ENCODE peak calls at places on chromosomes 2 and 18, in nine cellular contexts. D is NCI-H1417; E is GM18507; B is left colon; K is NCI-H2081; G is effector CD4-positive, alpha-beta T cell; I is activated naive CD4-positive, alpha-beta T cell; S is LHCN-M2; A is transverse colon. C is an unnamed sample.

GRCh38 chr2:126658910-126659613 is 3.1 kb downstream of the GYPC start:
- DNase-seq in D (no peak), E (no peak), B (peak; percentile 54), K (no peak), G (no peak), I (peak; percentile 27), S (peak; percentile 53), A (peak; percentile 68), C (no peak)

GRCh38 chr2:129892360-129892759 is 87.1 kb upstream of the RAB6C start:
- DNase-seq in D (no peak), E (no peak), B (no peak), K (no peak), G (no peak), I (no peak), S (no peak), A (no peak), C (no peak)

GRCh38 chr18:40109251-40110049 is 1845.6 kb upstream of the PIK3C3 start:
- DNase-seq in D (peak; percentile 2), E (no peak), B (no peak), K (no peak), G (no peak), I (no peak), S (no peak), A (no peak), C (peak; percentile 69)

GRCh38 chr2:66477125-66477842 is 42.4 kb downstream of the MEIS1 start:
- DNase-seq in D (no peak), E (no peak), B (no peak), K (no peak), G (no peak), I (no peak), S (no peak), A (no peak), C (no peak)

GRCh38 chr18:2396162-2396505 is 175.2 kb downstream of the METTL4 start:
- DNase-seq in D (no peak), E (no peak), B (no peak), K (no peak), G (no peak), I (no peak), S (no peak), A (no peak), C (no peak)

GRCh38 chr2:124264496-124265160 is 239.5 kb downstream of the CNTNAP5 start:
- DNase-seq in D (no peak), E (no peak), B (no peak), K (no peak), G (no peak), I (no peak), S (no peak), A (no peak), C (no peak)

GRCh38 chr2:173720310-173720709 is 244.9 kb downstream of the SP3 start:
- DNase-seq in D (no peak), E (no peak), B (no peak), K (no peak), G (no peak), I (no peak), S (peak; percentile 50), A (no peak), C (no peak)

GRCh38 chr2:159516241-159516758 is 100.0 kb downstream of the BAZ2B start:
- DNase-seq in D (peak; percentile 35), E (no peak), B (no peak), K (peak; percentile 96), G (peak; percentile 4), I (no peak), S (peak; percentile 70), A (peak; percentile 23), C (peak; percentile 89)

GRCh38 chr2:109326306-109326705 is 197.3 kb downstream of the SH3RF3 start:
- DNase-seq in D (no peak), E (no peak), B (no peak), K (no peak), G (no peak), I (no peak), S (peak; percentile 51), A (no peak), C (no peak)

GRCh38 chr2:129361688-129362087 is 617.8 kb upstream of the RAB6C start:
- DNase-seq in D (no peak), E (no peak), B (no peak), K (no peak), G (no peak), I (no peak), S (no peak), A (no peak), C (no peak)

GRCh38 chr2:143948710-143949109 is 571.2 kb downstream of the ZEB2 start:
- DNase-seq in D (no peak), E (no peak), B (no peak), K (no peak), G (no peak), I (no peak), S (no peak), A (no peak), C (no peak)

GRCh38 chr18:9417081-9417841 is 58.1 kb upstream of the RALBP1 start:
- DNase-seq in D (peak; percentile 23), E (no peak), B (no peak), K (peak; percentile 25), G (no peak), I (no peak), S (peak; percentile 42), A (no peak), C (peak; percentile 96)

GRCh38 chr2:84022810-84023431 is 436.2 kb downstream of the SUCLG1 start:
- DNase-seq in D (peak; percentile 61), E (no peak), B (peak; percentile 9), K (peak; percentile 45), G (no peak), I (no peak), S (peak; percentile 33), A (peak; percentile 15), C (peak; percentile 15)

GRCh38 chr2:174663572-174663971 is 66.0 kb upstream of the WIPF1 start:
- DNase-seq in D (no peak), E (no peak), B (no peak), K (no peak), G (no peak), I (no peak), S (no peak), A (no peak), C (no peak)

GRCh38 chr2:43343573-43344304 is 117.3 kb upstream of the ZFP36L2 start:
- DNase-seq in D (no peak), E (no peak), B (peak; percentile 50), K (no peak), G (no peak), I (no peak), S (peak; percentile 72), A (peak; percentile 70), C (no peak)

GRCh38 chr18:23284629-23285028 is 149.3 kb downstream of the CABLES1 start:
- DNase-seq in D (no peak), E (no peak), B (no peak), K (no peak), G (no peak), I (no peak), S (no peak), A (no peak), C (no peak)